ENCODE peak calls at places on chromosome 13, in eight cellular contexts. I, E, Q, X, S, Y, R and M are unnamed samples.

GRCh38 chr13:111074826-111075225 is 40.3 kb upstream of the ARHGEF7 start:
- DNase-seq in I (no peak), E (no peak), Q (no peak), X (no peak), S (no peak), Y (no peak), R (no peak), M (no peak)

GRCh38 chr13:104671901-104672300 is 1605.7 kb upstream of the SLC10A2 start:
- DNase-seq in I (no peak), E (no peak), Q (no peak), X (no peak), S (no peak), Y (no peak), R (no peak), M (no peak)

GRCh38 chr13:106077017-106077416 is 458.4 kb downstream of the EFNB2 start:
- DNase-seq in I (no peak), E (no peak), Q (no peak), X (no peak), S (no peak), Y (no peak), R (no peak), M (no peak)

GRCh38 chr13:113539176-113539575 is 45.4 kb upstream of the TFDP1 start:
- DNase-seq in I (no peak), E (no peak), Q (no peak), X (no peak), S (no peak), Y (no peak), R (no peak), M (no peak)

GRCh38 chr13:25170554-25171107 is 1.5 kb downstream of the AMER2 start:
- DNase-seq in I (no peak), E (peak; percentile 62), Q (peak; percentile 35), X (peak; percentile 66), S (no peak), Y (peak; percentile 57), R (peak; percentile 14), M (no peak)

GRCh38 chr13:41137951-41138350 is 5.3 kb upstream of the KBTBD6 start:
- DNase-seq in I (peak; percentile 66), E (no peak), Q (no peak), X (no peak), S (no peak), Y (no peak), R (no peak), M (no peak)

GRCh38 chr13:75587679-75588078 is 38.1 kb downstream of the UCHL3 start:
- DNase-seq in I (peak; percentile 22), E (peak; percentile 38), Q (no peak), X (no peak), S (peak; percentile 72), Y (no peak), R (no peak), M (no peak)

GRCh38 chr13:61339054-61339621 is 76.5 kb downstream of the PCDH20 start:
- DNase-seq in I (no peak), E (no peak), Q (no peak), X (no peak), S (no peak), Y (peak; percentile 19), R (no peak), M (no peak)

GRCh38 chr13:75178436-75178835 is 303.5 kb downstream of the TBC1D4 start:
- DNase-seq in I (peak; percentile 58), E (no peak), Q (no peak), X (no peak), S (no peak), Y (no peak), R (no peak), M (no peak)

GRCh38 chr13:111342716-111343115 is 22.3 kb downstream of the TEX29 start:
- DNase-seq in I (no peak), E (no peak), Q (no peak), X (no peak), S (no peak), Y (no peak), R (no peak), M (no peak)

GRCh38 chr13:30376426-30377311 is 45.6 kb upstream of the UBE2L5 start:
- DNase-seq in I (no peak), E (no peak), Q (no peak), X (no peak), S (no peak), Y (no peak), R (no peak), M (no peak)

GRCh38 chr13:33174980-33175379 is 110.6 kb downstream of the STARD13 start:
- DNase-seq in I (no peak), E (no peak), Q (no peak), X (no peak), S (no peak), Y (no peak), R (peak; percentile 14), M (no peak)

GRCh38 chr13:22298530-22298929 is 627.7 kb downstream of the FGF9 start:
- DNase-seq in I (no peak), E (peak; percentile 17), Q (no peak), X (no peak), S (no peak), Y (no peak), R (no peak), M (no peak)

GRCh38 chr13:73000027-73000674 is 58.7 kb upstream of the KLF5 start:
- DNase-seq in I (peak; percentile 34), E (no peak), Q (no peak), X (no peak), S (no peak), Y (no peak), R (no peak), M (no peak)

GRCh38 chr13:32940601-32941000 is 75.6 kb upstream of the KL start:
- DNase-seq in I (peak; percentile 50), E (no peak), Q (no peak), X (peak; percentile 15), S (no peak), Y (no peak), R (peak; percentile 43), M (no peak)

GRCh38 chr13:25816239-25816638 is 235.6 kb downstream of the SHISA2 start:
- DNase-seq in I (no peak), E (no peak), Q (no peak), X (no peak), S (no peak), Y (no peak), R (no peak), M (no peak)

GRCh38 chr13:78978381-78978998 is 319.5 kb upstream of the OBI1 start:
- DNase-seq in I (peak; percentile 61), E (peak; percentile 53), Q (no peak), X (peak; percentile 70), S (peak; percentile 0), Y (no peak), R (peak; percentile 36), M (no peak)

GRCh38 chr13:75636339-75637095 is 387 bp downstream of the LMO7 start:
- DNase-seq in I (peak; percentile 36), E (peak; percentile 61), Q (peak; percentile 10), X (peak; percentile 14), S (no peak), Y (peak; percentile 57), R (peak; percentile 65), M (no peak)

GRCh38 chr13:33797622-33798021 is 20.3 kb upstream of the RFC3 start:
- DNase-seq in I (peak; percentile 8), E (no peak), Q (no peak), X (no peak), S (no peak), Y (no peak), R (no peak), M (no peak)

GRCh38 chr13:49498211-49498610 is 2.5 kb downstream of the PHF11 start:
- DNase-seq in I (no peak), E (no peak), Q (no peak), X (no peak), S (no peak), Y (no peak), R (no peak), M (no peak)

GRCh38 chr13:76992548-76993001 is 694 bp downstream of the CLN5 start:
- DNase-seq in I (peak; percentile 4), E (peak; percentile 11), Q (no peak), X (peak; percentile 57), S (no peak), Y (peak; percentile 29), R (peak; percentile 25), M (no peak)

GRCh38 chr13:62358646-62358932 is 942.9 kb upstream of the PCDH20 start:
- DNase-seq in I (no peak), E (no peak), Q (no peak), X (no peak), S (no peak), Y (no peak), R (no peak), M (no peak)

GRCh38 chr13:26558074-26558805 is 757 bp downstream of the WASF3 start:
- DNase-seq in I (no peak), E (peak; percentile 32), Q (peak; percentile 33), X (no peak), S (no peak), Y (peak; percentile 15), R (peak; percentile 34), M (no peak)